ENCODE peak calls at places on chromosomes 3 and 15, in seven cellular contexts. One of them, this sample, is unnamed.

GRCh38 chr3:34258271-34259015 is 460.0 kb downstream of the PDCD6IP start:
- DNase-seq in neuronal stem cell: no peak
- DNase-seq in H1: no peak
- DNase-seq in IMR-90: no peak
- DNase-seq in mesenchymal stem cell: no peak
- DNase-seq in trophoblast cell: peak
- DNase-seq in H9: peak
- DNase-seq in this sample: peak

GRCh38 chr3:55064164-55064563 is 136.3 kb upstream of the LRTM1 start:
- DNase-seq in neuronal stem cell: no peak
- DNase-seq in H1: no peak
- DNase-seq in IMR-90: no peak
- DNase-seq in mesenchymal stem cell: no peak
- DNase-seq in trophoblast cell: no peak
- DNase-seq in H9: no peak
- DNase-seq in this sample: no peak

GRCh38 chr3:52774901-52775864 is 2.2 kb upstream of the ITIH1 start:
- DNase-seq in neuronal stem cell: no peak
- DNase-seq in H1: no peak
- DNase-seq in IMR-90: no peak
- DNase-seq in mesenchymal stem cell: no peak
- DNase-seq in trophoblast cell: no peak
- DNase-seq in H9: no peak
- DNase-seq in this sample: no peak

GRCh38 chr15:63185206-63185605 is 4.2 kb upstream of the RAB8B start:
- DNase-seq in neuronal stem cell: no peak
- DNase-seq in H1: no peak
- DNase-seq in IMR-90: no peak
- DNase-seq in mesenchymal stem cell: no peak
- DNase-seq in trophoblast cell: no peak
- DNase-seq in H9: no peak
- DNase-seq in this sample: no peak

GRCh38 chr3:50825841-50826240 is 151.1 kb downstream of the DOCK3 start:
- DNase-seq in neuronal stem cell: no peak
- DNase-seq in H1: no peak
- DNase-seq in IMR-90: no peak
- DNase-seq in mesenchymal stem cell: no peak
- DNase-seq in trophoblast cell: no peak
- DNase-seq in H9: no peak
- DNase-seq in this sample: no peak

GRCh38 chr3:196141866-196142673 is 60.2 kb upstream of the TFRC start:
- DNase-seq in neuronal stem cell: no peak
- DNase-seq in H1: no peak
- DNase-seq in IMR-90: no peak
- DNase-seq in mesenchymal stem cell: no peak
- DNase-seq in trophoblast cell: peak
- DNase-seq in H9: no peak
- DNase-seq in this sample: no peak

GRCh38 chr3:107855710-107856109 is 235.1 kb downstream of the CD47 start:
- DNase-seq in neuronal stem cell: no peak
- DNase-seq in H1: no peak
- DNase-seq in IMR-90: peak
- DNase-seq in mesenchymal stem cell: peak
- DNase-seq in trophoblast cell: peak
- DNase-seq in H9: peak
- DNase-seq in this sample: peak

GRCh38 chr3:127825764-127826163 is 3.4 kb upstream of the MGLL start:
- DNase-seq in neuronal stem cell: no peak
- DNase-seq in H1: no peak
- DNase-seq in IMR-90: no peak
- DNase-seq in mesenchymal stem cell: no peak
- DNase-seq in trophoblast cell: peak
- DNase-seq in H9: no peak
- DNase-seq in this sample: no peak

GRCh38 chr3:10194328-10195071 is 29.8 kb downstream of the IRAK2 start:
- DNase-seq in neuronal stem cell: no peak
- DNase-seq in H1: no peak
- DNase-seq in IMR-90: no peak
- DNase-seq in mesenchymal stem cell: peak
- DNase-seq in trophoblast cell: no peak
- DNase-seq in H9: no peak
- DNase-seq in this sample: no peak

GRCh38 chr3:53084310-53085001 is 38.6 kb upstream of the SFMBT1 start:
- DNase-seq in neuronal stem cell: no peak
- DNase-seq in H1: no peak
- DNase-seq in IMR-90: no peak
- DNase-seq in mesenchymal stem cell: no peak
- DNase-seq in trophoblast cell: no peak
- DNase-seq in H9: no peak
- DNase-seq in this sample: no peak

GRCh38 chr3:158642474-158643210 is 1.7 kb upstream of the GFM1 start:
- DNase-seq in neuronal stem cell: no peak
- DNase-seq in H1: no peak
- DNase-seq in IMR-90: no peak
- DNase-seq in mesenchymal stem cell: no peak
- DNase-seq in trophoblast cell: no peak
- DNase-seq in H9: no peak
- DNase-seq in this sample: no peak

GRCh38 chr3:58355174-58355573 is 22.5 kb downstream of the PXK start:
- DNase-seq in neuronal stem cell: no peak
- DNase-seq in H1: no peak
- DNase-seq in IMR-90: no peak
- DNase-seq in mesenchymal stem cell: no peak
- DNase-seq in trophoblast cell: no peak
- DNase-seq in H9: no peak
- DNase-seq in this sample: no peak

GRCh38 chr15:48992545-48992944 is 28.8 kb upstream of the SHC4 start:
- DNase-seq in neuronal stem cell: no peak
- DNase-seq in H1: no peak
- DNase-seq in IMR-90: no peak
- DNase-seq in mesenchymal stem cell: no peak
- DNase-seq in trophoblast cell: no peak
- DNase-seq in H9: no peak
- DNase-seq in this sample: no peak

GRCh38 chr3:105511031-105511430 is 144.3 kb downstream of the ALCAM start:
- DNase-seq in neuronal stem cell: no peak
- DNase-seq in H1: no peak
- DNase-seq in IMR-90: no peak
- DNase-seq in mesenchymal stem cell: no peak
- DNase-seq in trophoblast cell: no peak
- DNase-seq in H9: no peak
- DNase-seq in this sample: no peak

GRCh38 chr3:20185364-20185732 is 658 bp downstream of the SGO1 start:
- DNase-seq in neuronal stem cell: no peak
- DNase-seq in H1: no peak
- DNase-seq in IMR-90: peak
- DNase-seq in mesenchymal stem cell: peak
- DNase-seq in trophoblast cell: peak
- DNase-seq in H9: no peak
- DNase-seq in this sample: peak

GRCh38 chr15:26665950-26666921 is 106.6 kb downstream of the GABRB3 start:
- DNase-seq in neuronal stem cell: no peak
- DNase-seq in H1: no peak
- DNase-seq in IMR-90: no peak
- DNase-seq in mesenchymal stem cell: no peak
- DNase-seq in trophoblast cell: no peak
- DNase-seq in H9: peak
- DNase-seq in this sample: peak

GRCh38 chr3:45605569-45605968 is 11.0 kb downstream of the LIMD1 start:
- DNase-seq in neuronal stem cell: no peak
- DNase-seq in H1: no peak
- DNase-seq in IMR-90: no peak
- DNase-seq in mesenchymal stem cell: no peak
- DNase-seq in trophoblast cell: no peak
- DNase-seq in H9: no peak
- DNase-seq in this sample: no peak

GRCh38 chr3:45606003-45606402 is 11.5 kb downstream of the LIMD1 start:
- DNase-seq in neuronal stem cell: no peak
- DNase-seq in H1: no peak
- DNase-seq in IMR-90: no peak
- DNase-seq in mesenchymal stem cell: no peak
- DNase-seq in trophoblast cell: no peak
- DNase-seq in H9: no peak
- DNase-seq in this sample: no peak

GRCh38 chr3:45607790-45608189 is 13.2 kb downstream of the LIMD1 start:
- DNase-seq in neuronal stem cell: no peak
- DNase-seq in H1: no peak
- DNase-seq in IMR-90: peak
- DNase-seq in mesenchymal stem cell: peak
- DNase-seq in trophoblast cell: no peak
- DNase-seq in H9: no peak
- DNase-seq in this sample: peak

GRCh38 chr3:45608296-45608695 is 13.7 kb downstream of the LIMD1 start:
- DNase-seq in neuronal stem cell: no peak
- DNase-seq in H1: no peak
- DNase-seq in IMR-90: no peak
- DNase-seq in mesenchymal stem cell: no peak
- DNase-seq in trophoblast cell: no peak
- DNase-seq in H9: no peak
- DNase-seq in this sample: no peak

GRCh38 chr3:45606991-45607712 is 12.6 kb downstream of the LIMD1 start:
- DNase-seq in neuronal stem cell: no peak
- DNase-seq in H1: no peak
- DNase-seq in IMR-90: peak
- DNase-seq in mesenchymal stem cell: peak
- DNase-seq in trophoblast cell: no peak
- DNase-seq in H9: no peak
- DNase-seq in this sample: no peak
- H4K8ac ChIP-seq in neuronal stem cell: no peak
- H4K8ac ChIP-seq in H1: no peak
- H4K8ac ChIP-seq in IMR-90: peak
- H4K8ac ChIP-seq in mesenchymal stem cell: no peak
- H4K8ac ChIP-seq in trophoblast cell: no peak
- H4K8ac ChIP-seq in H9: no peak
- H4K8ac ChIP-seq in this sample: no peak

DNA sequence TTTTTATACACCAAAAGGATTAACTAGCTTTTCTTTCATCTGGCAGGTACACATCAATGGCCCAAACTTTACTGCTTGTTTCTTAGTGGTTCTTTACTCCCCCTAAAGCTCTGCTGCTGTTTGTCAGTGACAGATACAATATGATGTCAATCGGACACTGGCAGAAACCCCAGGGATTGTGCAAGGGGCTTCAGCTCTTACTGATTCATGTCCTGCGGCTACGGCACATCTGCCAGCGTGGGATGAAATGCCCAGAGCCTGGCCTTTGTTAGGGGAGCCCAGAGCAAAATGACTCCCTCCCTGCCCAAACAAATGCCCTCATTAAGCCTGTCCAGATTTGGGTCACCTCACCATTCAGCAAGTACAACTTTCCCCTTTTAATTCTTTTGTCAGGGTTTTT is 28.3 kb downstream of the SRP14 start:
- DNase-seq in neuronal stem cell: no peak
- DNase-seq in H1: no peak
- DNase-seq in IMR-90: peak
- DNase-seq in mesenchymal stem cell: peak
- DNase-seq in trophoblast cell: no peak
- DNase-seq in H9: no peak
- DNase-seq in this sample: no peak
- H3K4me2 ChIP-seq in neuronal stem cell: no peak
- H3K4me2 ChIP-seq in H1: no peak
- H3K4me2 ChIP-seq in IMR-90: no peak
- H3K4me2 ChIP-seq in mesenchymal stem cell: no peak
- H3K4me2 ChIP-seq in trophoblast cell: no peak
- H3K4me2 ChIP-seq in H9: no peak
- H3K4me2 ChIP-seq in this sample: no peak

GRCh38 chr3:125694761-125695294 is 99.5 kb upstream of the OSBPL11 start:
- DNase-seq in neuronal stem cell: no peak
- DNase-seq in H1: no peak
- DNase-seq in IMR-90: no peak
- DNase-seq in mesenchymal stem cell: no peak
- DNase-seq in trophoblast cell: no peak
- DNase-seq in H9: no peak
- DNase-seq in this sample: no peak
- H3K27ac ChIP-seq in neuronal stem cell: no peak
- H3K27ac ChIP-seq in H1: no peak
- H3K27ac ChIP-seq in IMR-90: no peak
- H3K27ac ChIP-seq in mesenchymal stem cell: no peak
- H3K27ac ChIP-seq in trophoblast cell: no peak
- H3K27ac ChIP-seq in H9: no peak
- H3K27ac ChIP-seq in this sample: no peak

DNA sequence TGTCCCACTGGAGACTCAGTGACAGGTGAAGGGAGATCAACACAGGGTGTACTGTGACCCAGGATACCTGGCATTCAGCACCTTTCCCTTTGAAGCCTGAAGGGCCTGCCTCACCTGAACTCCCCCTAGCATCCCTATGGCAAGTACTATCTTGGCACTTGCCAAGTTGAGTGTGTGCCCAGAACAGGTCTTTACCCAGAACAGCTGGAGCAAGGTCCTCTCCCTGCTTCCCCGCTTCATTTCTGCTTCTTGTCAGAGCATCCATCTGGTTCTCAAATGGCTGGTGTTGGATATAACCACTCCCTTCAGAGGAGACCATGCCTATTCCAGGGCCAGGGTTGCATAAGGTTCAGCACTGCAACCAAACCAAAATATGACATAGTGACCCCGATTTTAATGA is 73.0 kb downstream of the FAM43A start:
- DNase-seq in neuronal stem cell: no peak
- DNase-seq in H1: no peak
- DNase-seq in IMR-90: no peak
- DNase-seq in mesenchymal stem cell: no peak
- DNase-seq in trophoblast cell: no peak
- DNase-seq in H9: no peak
- DNase-seq in this sample: no peak
- H4K8ac ChIP-seq in neuronal stem cell: no peak
- H4K8ac ChIP-seq in H1: no peak
- H4K8ac ChIP-seq in IMR-90: no peak
- H4K8ac ChIP-seq in mesenchymal stem cell: no peak
- H4K8ac ChIP-seq in trophoblast cell: no peak
- H4K8ac ChIP-seq in H9: no peak
- H4K8ac ChIP-seq in this sample: no peak

GRCh38 chr3:186097663-186098451 is 11.0 kb downstream of the ETV5 start:
- DNase-seq in neuronal stem cell: peak
- DNase-seq in H1: no peak
- DNase-seq in IMR-90: peak
- DNase-seq in mesenchymal stem cell: peak
- DNase-seq in trophoblast cell: peak
- DNase-seq in H9: peak
- DNase-seq in this sample: peak

GRCh38 chr3:186098740-186099139 is 10.1 kb downstream of the ETV5 start:
- DNase-seq in neuronal stem cell: no peak
- DNase-seq in H1: no peak
- DNase-seq in IMR-90: no peak
- DNase-seq in mesenchymal stem cell: no peak
- DNase-seq in trophoblast cell: no peak
- DNase-seq in H9: no peak
- DNase-seq in this sample: no peak

GRCh38 chr3:186097317-186097662 is 11.6 kb downstream of the ETV5 start:
- DNase-seq in neuronal stem cell: no peak
- DNase-seq in H1: no peak
- DNase-seq in IMR-90: no peak
- DNase-seq in mesenchymal stem cell: no peak
- DNase-seq in trophoblast cell: no peak
- DNase-seq in H9: no peak
- DNase-seq in this sample: no peak

GRCh38 chr3:186096295-186096694 is 12.6 kb downstream of the ETV5 start:
- DNase-seq in neuronal stem cell: no peak
- DNase-seq in H1: no peak
- DNase-seq in IMR-90: no peak
- DNase-seq in mesenchymal stem cell: no peak
- DNase-seq in trophoblast cell: no peak
- DNase-seq in H9: no peak
- DNase-seq in this sample: peak

GRCh38 chr3:186099178-186099577 is 9.7 kb downstream of the ETV5 start:
- DNase-seq in neuronal stem cell: no peak
- DNase-seq in H1: no peak
- DNase-seq in IMR-90: peak
- DNase-seq in mesenchymal stem cell: peak
- DNase-seq in trophoblast cell: no peak
- DNase-seq in H9: no peak
- DNase-seq in this sample: no peak
- H3K4me2 ChIP-seq in neuronal stem cell: no peak
- H3K4me2 ChIP-seq in H1: peak
- H3K4me2 ChIP-seq in IMR-90: peak
- H3K4me2 ChIP-seq in mesenchymal stem cell: no peak
- H3K4me2 ChIP-seq in trophoblast cell: no peak
- H3K4me2 ChIP-seq in H9: no peak
- H3K4me2 ChIP-seq in this sample: no peak